ENCODE peak calls at places on chromosomes 1 and 21, in eight cellular contexts. N, W, T, I, K, F, A and Z are unnamed samples.

GRCh38 chr1:228765543-228765942 is 30.3 kb downstream of the RHOU start:
- DNase-seq in N (no peak), W (no peak), T (no peak), I (no peak), K (no peak), F (no peak), A (no peak), Z (no peak)

GRCh38 chr1:200062143-200062542 is 34.6 kb downstream of the NR5A2 start:
- DNase-seq in N (no peak), W (no peak), T (no peak), I (no peak), K (no peak), F (no peak), A (no peak), Z (no peak)

GRCh38 chr1:214584805-214585766 is 17.9 kb upstream of the CENPF start:
- DNase-seq in N (no peak), W (peak; percentile 40), T (no peak), I (no peak), K (no peak), F (peak; percentile 31), A (no peak), Z (no peak)

GRCh38 chr1:41239988-41240610 is 2.0 kb downstream of the SCMH1 start:
- DNase-seq in N (no peak), W (no peak), T (no peak), I (no peak), K (no peak), F (peak; percentile 99), A (no peak), Z (no peak)

GRCh38 chr1:3905953-3906671 is 6.0 kb upstream of the C1orf174 start:
- DNase-seq in N (no peak), W (no peak), T (no peak), I (no peak), K (no peak), F (no peak), A (no peak), Z (no peak)

GRCh38 chr1:212515329-212515760 is 82.6 kb downstream of the NENF start:
- DNase-seq in N (no peak), W (no peak), T (no peak), I (no peak), K (no peak), F (no peak), A (no peak), Z (no peak)

GRCh38 chr21:15425049-15425448 is 304.7 kb upstream of the USP25 start:
- DNase-seq in N (no peak), W (no peak), T (no peak), I (no peak), K (no peak), F (no peak), A (no peak), Z (no peak)

GRCh38 chr1:30761312-30762151 is 4.0 kb upstream of the LAPTM5 start:
- DNase-seq in N (no peak), W (no peak), T (no peak), I (no peak), K (no peak), F (no peak), A (no peak), Z (no peak)

GRCh38 chr1:31191281-31191680 is 48.4 kb downstream of the NKAIN1 start:
- DNase-seq in N (no peak), W (no peak), T (no peak), I (no peak), K (no peak), F (no peak), A (no peak), Z (no peak)

GRCh38 chr1:83034846-83035245 is 964.1 kb downstream of the TTLL7 start:
- DNase-seq in N (no peak), W (no peak), T (no peak), I (no peak), K (no peak), F (no peak), A (no peak), Z (no peak)

GRCh38 chr1:152110365-152110859 is 4.8 kb downstream of the TCHH start:
- DNase-seq in N (no peak), W (no peak), T (peak; percentile 11), I (peak; percentile 5), K (peak; percentile 12), F (no peak), A (no peak), Z (no peak)

GRCh38 chr1:152112885-152113432 is 2.3 kb downstream of the TCHH start:
- DNase-seq in N (no peak), W (no peak), T (no peak), I (no peak), K (no peak), F (no peak), A (no peak), Z (no peak)

GRCh38 chr1:152111515-152111968 is 3.7 kb downstream of the TCHH start:
- DNase-seq in N (no peak), W (no peak), T (no peak), I (no peak), K (no peak), F (no peak), A (no peak), Z (no peak)

GRCh38 chr1:152110860-152111514 is 4.3 kb downstream of the TCHH start:
- DNase-seq in N (no peak), W (no peak), T (peak; percentile 11), I (peak; percentile 7), K (no peak), F (no peak), A (no peak), Z (no peak)

GRCh38 chr1:152112101-152112884 is 3.0 kb downstream of the TCHH start:
- DNase-seq in N (no peak), W (no peak), T (no peak), I (no peak), K (no peak), F (no peak), A (no peak), Z (no peak)
- H3K27me3 ChIP-seq in N (peaks cover 9% of the 10 kb centered on the region), W (peaks cover 86% of the 10 kb centered on the region), T (no peaks in the 10 kb centered on the region), I (peaks cover 100% of the 10 kb centered on the region), K (no peaks in the 10 kb centered on the region), F (peaks cover 51% of the 10 kb centered on the region), A (peaks cover 12% of the 10 kb centered on the region), Z (peaks cover 45% of the 10 kb centered on the region)

GRCh38 chr1:43531453-43531905 is 796 bp downstream of the PTPRF start:
- DNase-seq in N (no peak), W (no peak), T (peak; percentile 48), I (no peak), K (peak; percentile 62), F (no peak), A (peak; percentile 92), Z (no peak)
- TF ChIP-seq POLR2A in N (no peak), W (no peak), T (peak; percentile 25), I (no peak), K (peak; percentile 61), F (no peak), A (peak; percentile 61), Z (no peak)

GRCh38 chr21:45494135-45494850 is 47.9 kb downstream of the SLC19A1 start:
- DNase-seq in N (no peak), W (no peak), T (no peak), I (no peak), K (no peak), F (no peak), A (no peak), Z (no peak)
- H3K27me3 ChIP-seq in N (no peaks in the 10 kb centered on the region), W (no peaks in the 10 kb centered on the region), T (no peaks in the 10 kb centered on the region), I (no peaks in the 10 kb centered on the region), K (no peaks in the 10 kb centered on the region), F (no peaks in the 10 kb centered on the region), A (no peaks in the 10 kb centered on the region), Z (no peaks in the 10 kb centered on the region)

GRCh38 chr1:89843279-89844121 is 22.7 kb downstream of the LRRC8D start:
- DNase-seq in N (no peak), W (no peak), T (peak; percentile 55), I (peak; percentile 68), K (peak; percentile 58), F (no peak), A (peak; percentile 84), Z (peak; percentile 10)
- TF ChIP-seq POLR2A in N (no peak), W (peak; percentile 21), T (no peak), I (no peak), K (no peak), F (no peak), A (peak; percentile 45), Z (no peak)

GRCh38 chr1:205583461-205584130 is 48.2 kb downstream of the ELK4 start:
- DNase-seq in N (peak; percentile 67), W (no peak), T (no peak), I (no peak), K (no peak), F (no peak), A (peak; percentile 35), Z (no peak)

GRCh38 chr1:205580923-205581180 is 51.0 kb downstream of the ELK4 start:
- DNase-seq in N (no peak), W (no peak), T (no peak), I (no peak), K (no peak), F (no peak), A (no peak), Z (no peak)

GRCh38 chr1:205582471-205583291 is 49.1 kb downstream of the ELK4 start:
- DNase-seq in N (no peak), W (no peak), T (no peak), I (peak; percentile 50), K (no peak), F (no peak), A (peak; percentile 39), Z (no peak)

GRCh38 chr1:205581321-205581980 is 50.4 kb downstream of the ELK4 start:
- DNase-seq in N (no peak), W (no peak), T (no peak), I (no peak), K (no peak), F (no peak), A (peak; percentile 40), Z (no peak)

GRCh38 chr1:205582046-205582445 is 49.8 kb downstream of the ELK4 start:
- DNase-seq in N (no peak), W (no peak), T (no peak), I (no peak), K (no peak), F (peak; percentile 16), A (peak; percentile 21), Z (no peak)
- H3K27me3 ChIP-seq in N (no peaks in the 10 kb centered on the region), W (peaks cover 11% of the 10 kb centered on the region), T (no peaks in the 10 kb centered on the region), I (peaks cover 5% of the 10 kb centered on the region), K (no peaks in the 10 kb centered on the region), F (peaks cover 56% of the 10 kb centered on the region), A (no peaks in the 10 kb centered on the region), Z (no peaks in the 10 kb centered on the region)

GRCh38 chr1:2314297-2314802 is 77.0 kb downstream of the MORN1 start:
- DNase-seq in N (no peak), W (no peak), T (peak; percentile 70), I (peak; percentile 71), K (no peak), F (peak; percentile 53), A (no peak), Z (no peak)
- TF ChIP-seq POLR2A in N (no peak), W (no peak), T (peak; percentile 31), I (no peak), K (no peak), F (no peak), A (no peak), Z (peak; percentile 24)